ENCODE peak calls at places on chromosomes 7 and 10, in eight cellular contexts. N, F, Q, R, C, W, S and D are unnamed samples. For H3K4me1, the result is how much of the 10 kb centered on the place peaks cover.

GRCh38 chr10:52541082-52541481 is 227.0 kb downstream of the DKK1 start:
- DNase-seq in N (no peak), F (no peak), Q (peak), R (no peak), C (no peak), W (no peak), S (no peak), D (peak)

GRCh38 chr10:7507887-7508726 is 97.3 kb upstream of the SFMBT2 start:
- DNase-seq in N (no peak), F (no peak), Q (no peak), R (no peak), C (no peak), W (no peak), S (no peak), D (no peak)

GRCh38 chr7:75624134-75624832 is 114.5 kb downstream of the HIP1 start:
- DNase-seq in N (no peak), F (no peak), Q (peak), R (no peak), C (peak), W (no peak), S (no peak), D (no peak)

GRCh38 chr7:90708841-90709317 is 112.8 kb downstream of the CDK14 start:
- DNase-seq in N (peak), F (no peak), Q (no peak), R (peak), C (peak), W (peak), S (peak), D (peak)

GRCh38 chr10:124649209-124649608 is 95.0 kb downstream of the FAM53B start:
- DNase-seq in N (no peak), F (no peak), Q (no peak), R (no peak), C (no peak), W (no peak), S (no peak), D (no peak)

GRCh38 chr7:158846304-158846703 is 10.1 kb upstream of the DYNC2I1 start:
- DNase-seq in N (no peak), F (no peak), Q (no peak), R (no peak), C (no peak), W (no peak), S (no peak), D (no peak)

GRCh38 chr10:50322075-50322474 is 70.8 kb upstream of the ASAH2 start:
- DNase-seq in N (no peak), F (no peak), Q (peak), R (no peak), C (peak), W (no peak), S (no peak), D (no peak)

GRCh38 chr10:49518982-49519578 is 19.8 kb downstream of the ERCC6 start:
- DNase-seq in N (peak), F (peak), Q (peak), R (no peak), C (peak), W (peak), S (peak), D (peak)

GRCh38 chr7:34093276-34093675 is 187.9 kb downstream of the BMPER start:
- DNase-seq in N (no peak), F (no peak), Q (no peak), R (no peak), C (no peak), W (no peak), S (no peak), D (no peak)

GRCh38 chr7:67813621-67814292 is 817.1 kb downstream of the TYW1 start:
- DNase-seq in N (no peak), F (no peak), Q (no peak), R (no peak), C (no peak), W (no peak), S (no peak), D (no peak)

GRCh38 chr10:131132681-131133080 is 178.8 kb downstream of the TCERG1L start:
- DNase-seq in N (no peak), F (no peak), Q (no peak), R (no peak), C (no peak), W (no peak), S (no peak), D (no peak)

GRCh38 chr7:129950191-129950940 is 2.4 kb downstream of the UBE2H start:
- DNase-seq in N (no peak), F (no peak), Q (no peak), R (peak), C (no peak), W (no peak), S (no peak), D (peak)

GRCh38 chr7:129948338-129948737 is 4.4 kb downstream of the UBE2H start:
- DNase-seq in N (no peak), F (no peak), Q (no peak), R (no peak), C (no peak), W (no peak), S (no peak), D (no peak)

GRCh38 chr7:129949292-129950133 is 3.2 kb downstream of the UBE2H start:
- DNase-seq in N (peak), F (no peak), Q (peak), R (peak), C (no peak), W (peak), S (peak), D (peak)

GRCh38 chr7:129947701-129948100 is 5.1 kb downstream of the UBE2H start:
- DNase-seq in N (no peak), F (no peak), Q (no peak), R (no peak), C (no peak), W (no peak), S (no peak), D (no peak)

GRCh38 chr7:129948877-129949291 is 3.9 kb downstream of the UBE2H start:
- DNase-seq in N (peak), F (peak), Q (peak), R (peak), C (peak), W (peak), S (peak), D (peak)
- H3K4me1 ChIP-seq in N (under half), F (under half), Q (under half), R (under half), C (under half), W (under half), S (under half), D (under half)

GRCh38 chr7:153423190-153423549 is 629.0 kb upstream of the DPP6 start:
- DNase-seq in N (no peak), F (no peak), Q (no peak), R (no peak), C (no peak), W (no peak), S (no peak), D (no peak)
- H3K4me2 ChIP-seq in N (no peak), F (no peak), Q (no peak), R (no peak), C (no peak), W (no peak), S (no peak), D (no peak)

GRCh38 chr10:15859531-15859864 is 809 bp downstream of the MINDY3 start:
- DNase-seq in N (no peak), F (no peak), Q (no peak), R (no peak), C (no peak), W (no peak), S (no peak), D (no peak)

GRCh38 chr10:15860692-15861201 is 440 bp upstream of the MINDY3 start:
- DNase-seq in N (no peak), F (no peak), Q (no peak), R (no peak), C (no peak), W (no peak), S (no peak), D (no peak)

GRCh38 chr10:15858895-15859294 is 1.4 kb downstream of the MINDY3 start:
- DNase-seq in N (no peak), F (no peak), Q (no peak), R (no peak), C (no peak), W (no peak), S (no peak), D (no peak)

GRCh38 chr10:15857001-15857608 is 3.2 kb downstream of the MINDY3 start:
- DNase-seq in N (no peak), F (no peak), Q (no peak), R (no peak), C (no peak), W (no peak), S (no peak), D (no peak)

GRCh38 chr10:15859865-15860691 is at the start of gene MINDY3:
- DNase-seq in N (peak), F (peak), Q (peak), R (peak), C (peak), W (peak), S (peak), D (peak)
- TF ChIP-seq POLR2A in N (peak), F (peak), Q (no peak), R (peak), C (peak), W (peak), S (no peak), D (peak)

DNA sequence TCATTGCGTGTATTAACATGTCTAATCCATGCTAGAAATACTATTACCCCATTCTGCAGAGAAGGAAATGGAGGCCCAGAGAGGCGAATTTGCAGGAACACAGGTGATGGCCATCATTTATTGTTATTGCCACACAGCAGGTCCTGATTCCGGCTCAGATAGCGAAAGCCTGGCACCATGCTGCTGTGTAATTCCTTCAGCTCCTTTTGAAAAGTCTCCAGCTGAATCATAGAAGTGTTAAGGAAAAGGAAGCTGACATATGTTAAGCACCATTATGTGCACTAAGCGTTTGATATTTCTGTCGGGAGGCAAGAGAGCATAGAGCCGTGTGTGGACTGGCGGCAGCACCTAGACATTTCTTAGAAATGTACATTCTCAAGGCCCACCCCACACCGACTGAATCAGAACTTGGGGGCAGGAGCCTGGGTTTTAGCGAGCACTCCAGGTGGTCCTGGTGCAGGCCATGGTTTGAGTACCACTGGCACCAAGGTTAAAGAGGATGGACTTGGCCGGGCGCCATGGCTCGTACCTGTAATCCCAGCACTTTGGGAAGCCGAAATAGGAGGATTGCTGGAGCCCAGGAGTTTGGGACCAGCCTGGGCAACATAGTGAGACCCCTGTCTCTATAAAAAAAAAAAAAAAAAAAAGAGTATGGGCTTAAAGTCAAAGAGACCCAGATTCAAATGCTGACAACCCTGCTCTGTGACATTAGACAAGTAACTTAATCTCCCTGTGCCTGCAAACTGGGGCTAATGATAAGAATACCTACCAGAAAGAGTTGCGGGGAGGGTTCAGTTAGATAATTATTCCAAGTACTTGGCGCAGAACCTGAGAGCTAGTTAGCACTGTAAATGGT is 52.2 kb downstream of the UNC5B start:
- DNase-seq in N (no peak), F (no peak), Q (peak), R (no peak), C (no peak), W (no peak), S (no peak), D (no peak)
- H3K4me1 ChIP-seq in N (under half), F (under half), Q (under half), R (under half), C (under half), W (under half), S (half or more), D (under half)

GRCh38 chr7:1752771-1753562 is 82.9 kb downstream of the ELFN1 start:
- DNase-seq in N (no peak), F (no peak), Q (no peak), R (no peak), C (no peak), W (no peak), S (no peak), D (no peak)
- H3K4me2 ChIP-seq in N (no peak), F (no peak), Q (no peak), R (no peak), C (peak), W (no peak), S (no peak), D (no peak)

DNA sequence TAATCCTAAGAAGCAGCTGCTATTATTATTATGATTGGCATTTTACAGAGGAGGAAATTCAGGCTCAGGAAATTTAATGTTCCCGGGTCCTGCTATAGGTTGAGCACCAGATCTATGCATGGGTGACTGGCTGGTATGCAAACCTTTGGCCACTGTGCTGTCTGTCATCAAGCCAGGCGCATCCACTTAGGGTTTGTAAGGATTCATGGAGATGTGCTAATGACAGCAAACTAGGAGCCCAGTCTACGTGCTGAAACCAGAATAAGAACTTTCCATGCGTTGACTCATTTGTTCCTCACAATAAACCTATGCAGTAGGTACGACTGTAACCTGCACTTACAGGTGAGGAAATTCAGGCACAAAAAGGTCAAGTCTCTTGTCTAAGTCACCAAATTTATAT is 64.5 kb upstream of the ZMIZ1 start:
- DNase-seq in N (no peak), F (no peak), Q (no peak), R (no peak), C (no peak), W (no peak), S (no peak), D (no peak)
- TF ChIP-seq POLR2A in N (no peak), F (no peak), Q (no peak), R (no peak), C (no peak), W (no peak), S (no peak), D (no peak)